ENCODE peak calls at places on chromosomes 1 and 21, in eight cellular contexts. B, A, U, Y, K, L, R and N are unnamed samples.

GRCh38 chr21:45593162-45594022 is 50.1 kb upstream of the PCBP3 start:
- DNase-seq in L (no peak), K (no peak), R (no peak), U (no peak), A (no peak), Y (no peak), B (no peak), N (no peak)

GRCh38 chr1:8349961-8350360 is 32.0 kb downstream of the SLC45A1 start:
- DNase-seq in K (no peak), Y (no peak), A (peak), B (no peak), U (peak), R (no peak), L (no peak), N (no peak)

GRCh38 chr1:54161495-54162168 is 8.8 kb upstream of the CDCP2 start:
- DNase-seq in K (no peak), B (no peak), U (no peak), L (no peak), A (no peak), R (no peak), Y (no peak), N (no peak)

GRCh38 chr1:23664837-23665795 is 26.5 kb upstream of the RPL11 start:
- DNase-seq in L (no peak), B (peak), R (peak), Y (peak), U (no peak), K (peak), A (no peak), N (no peak)

GRCh38 chr1:21490774-21491482 is 18.3 kb upstream of the ALPL start:
- DNase-seq in R (peak), U (peak), A (no peak), L (no peak), B (no peak), Y (peak), K (no peak), N (peak)

GRCh38 chr21:37574751-37575150 is 208.2 kb downstream of the DYRK1A start:
- DNase-seq in K (no peak), Y (no peak), R (no peak), U (no peak), L (no peak), B (no peak), A (no peak), N (no peak)

GRCh38 chr1:60998786-60999185 is 83.6 kb upstream of the NFIA start:
- DNase-seq in L (no peak), R (no peak), Y (no peak), A (no peak), U (no peak), B (no peak), K (no peak), N (no peak)

GRCh38 chr1:90579212-90579802 is 137.8 kb downstream of the BARHL2 start:
- DNase-seq in B (peak), K (no peak), A (no peak), Y (peak), U (no peak), L (peak), R (peak), N (peak)

GRCh38 chr21:15701845-15702244 is 27.9 kb upstream of the USP25 start:
- DNase-seq in Y (no peak), R (no peak), B (no peak), U (no peak), A (no peak), K (no peak), L (no peak), N (no peak)

GRCh38 chr21:21712761-21713558 is 714.8 kb downstream of the NCAM2 start:
- DNase-seq in B (no peak), R (no peak), K (no peak), Y (no peak), L (no peak), U (no peak), A (no peak), N (peak)

GRCh38 chr1:172269644-172270043 is 150.8 kb upstream of the C1orf105 start:
- DNase-seq in K (no peak), A (no peak), L (no peak), B (no peak), Y (no peak), U (no peak), R (no peak), N (no peak)

GRCh38 chr1:9355503-9355902 is 62.8 kb downstream of the SPSB1 start:
- DNase-seq in A (no peak), K (no peak), L (no peak), Y (no peak), R (peak), B (no peak), U (no peak), N (no peak)

GRCh38 chr1:170580636-170581035 is 48.7 kb downstream of the GORAB start:
- DNase-seq in K (no peak), U (no peak), B (no peak), A (no peak), L (no peak), R (no peak), Y (no peak), N (no peak)

GRCh38 chr21:46515109-46515508 is 56.4 kb downstream of the DIP2A start:
- DNase-seq in Y (no peak), B (no peak), R (peak), L (no peak), A (no peak), U (peak), K (no peak), N (peak)